ENCODE peak calls at places on chromosomes 1 and 21, in four cellular contexts. M is K562, C is IMR-90, A is HepG2. T is an unnamed sample.

GRCh38 chr1:29136463-29136915 is 12.8 kb upstream of the TMEM200B start:
- DNase-seq in M (peak), C (peak), A (no peak), T (no peak)

GRCh38 chr1:6873298-6874015 is 88.2 kb downstream of the CAMTA1 start:
- DNase-seq in M (no peak), C (peak), A (no peak), T (no peak)

GRCh38 chr1:1132928-1133750 is 17.2 kb upstream of the C1orf159 start:
- DNase-seq in M (no peak), C (peak), A (no peak), T (no peak)

GRCh38 chr1:97066860-97067259 is 345.3 kb downstream of the PTBP2 start:
- DNase-seq in M (no peak), C (no peak), A (no peak), T (no peak)

GRCh38 chr1:234246638-234247116 is 126.6 kb upstream of the COA6 start:
- DNase-seq in M (no peak), C (no peak), A (no peak), T (no peak)

GRCh38 chr1:90720137-90720636 is 3.1 kb upstream of the BARHL2 start:
- DNase-seq in M (no peak), C (no peak), A (no peak), T (no peak)

GRCh38 chr1:38179423-38179822 is 132.8 kb upstream of the POU3F1 start:
- DNase-seq in M (no peak), C (no peak), A (no peak), T (no peak)

GRCh38 chr21:34795152-34796141 is 126.7 kb downstream of the CLIC6 start:
- DNase-seq in M (no peak), C (peak), A (peak), T (peak)

GRCh38 chr1:32758795-32759430 is 56.3 kb upstream of the SYNC start:
- DNase-seq in M (no peak), C (no peak), A (no peak), T (no peak)

GRCh38 chr21:41507521-41508414 is at the start of gene TMPRSS2:
- DNase-seq in M (no peak), C (no peak), A (no peak), T (no peak)

GRCh38 chr1:30668546-30669327 is 54.6 kb downstream of the MATN1 start:
- DNase-seq in M (no peak), C (peak), A (no peak), T (no peak)

GRCh38 chr1:41102208-41102607 is 80.7 kb upstream of the SLFNL1 start:
- DNase-seq in M (no peak), C (peak), A (no peak), T (peak)

GRCh38 chr1:223531742-223532341 is 133.7 kb downstream of the CAPN8 start:
- DNase-seq in M (peak), C (peak), A (peak), T (peak)

GRCh38 chr1:152884966-152885624 is 7.0 kb downstream of the SMCP start:
- DNase-seq in M (no peak), C (no peak), A (no peak), T (no peak)

GRCh38 chr21:23401278-23401677 is 2206.0 kb downstream of the MRPL39 start:
- DNase-seq in M (no peak), C (no peak), A (no peak), T (peak)

GRCh38 chr1:3650248-3651010 is 526 bp upstream of the WRAP73 start:
- DNase-seq in M (no peak), C (no peak), A (no peak), T (no peak)

GRCh38 chr1:25148673-25149300 is 83.5 kb downstream of the SYF2 start:
- DNase-seq in M (no peak), C (no peak), A (peak), T (peak)

GRCh38 chr1:179059185-179059483 is 22.7 kb upstream of the TOR3A start:
- DNase-seq in M (no peak), C (no peak), A (no peak), T (no peak)

GRCh38 chr1:204558467-204558866 is 42.3 kb downstream of the MDM4 start:
- DNase-seq in M (no peak), C (no peak), A (no peak), T (no peak)

GRCh38 chr1:177913762-177914540 is 55.9 kb downstream of the SEC16B start:
- DNase-seq in M (no peak), C (peak), A (peak), T (peak)

GRCh38 chr1:178038372-178038771 is 55.5 kb upstream of the RASAL2 start:
- DNase-seq in M (no peak), C (no peak), A (no peak), T (no peak)

GRCh38 chr1:84298688-84299535 is 2.6 kb upstream of the SAMD13 start:
- DNase-seq in M (peak), C (no peak), A (no peak), T (peak)

GRCh38 chr1:198969981-198970380 is 331.1 kb downstream of the PTPRC start:
- DNase-seq in M (no peak), C (no peak), A (no peak), T (no peak)

GRCh38 chr21:41398251-41398650 is 27.8 kb upstream of the MX1 start:
- DNase-seq in M (no peak), C (no peak), A (no peak), T (no peak)

GRCh38 chr1:214615871-214616270 is 12.9 kb downstream of the CENPF start:
- DNase-seq in M (no peak), C (peak), A (no peak), T (no peak)

GRCh38 chr21:25561668-25562641 is 45.3 kb downstream of the MRPL39 start:
- DNase-seq in M (no peak), C (peak), A (no peak), T (peak)

GRCh38 chr1:11944358-11944981 is 10.0 kb downstream of the PLOD1 start:
- DNase-seq in M (no peak), C (no peak), A (no peak), T (no peak)

GRCh38 chr21:14523234-14523633 is 22.9 kb downstream of the SAMSN1 start:
- DNase-seq in M (no peak), C (no peak), A (no peak), T (no peak)

GRCh38 chr1:109655624-109656519 is at the start of gene GSTM4:
- DNase-seq in M (peak), C (peak), A (peak), T (peak)

GRCh38 chr1:4380564-4381168 is 273.7 kb upstream of the AJAP1 start:
- DNase-seq in M (no peak), C (no peak), A (peak), T (peak)

GRCh38 chr1:6998267-6998666 is 213.0 kb downstream of the CAMTA1 start:
- DNase-seq in M (no peak), C (no peak), A (peak), T (peak)

DNA sequence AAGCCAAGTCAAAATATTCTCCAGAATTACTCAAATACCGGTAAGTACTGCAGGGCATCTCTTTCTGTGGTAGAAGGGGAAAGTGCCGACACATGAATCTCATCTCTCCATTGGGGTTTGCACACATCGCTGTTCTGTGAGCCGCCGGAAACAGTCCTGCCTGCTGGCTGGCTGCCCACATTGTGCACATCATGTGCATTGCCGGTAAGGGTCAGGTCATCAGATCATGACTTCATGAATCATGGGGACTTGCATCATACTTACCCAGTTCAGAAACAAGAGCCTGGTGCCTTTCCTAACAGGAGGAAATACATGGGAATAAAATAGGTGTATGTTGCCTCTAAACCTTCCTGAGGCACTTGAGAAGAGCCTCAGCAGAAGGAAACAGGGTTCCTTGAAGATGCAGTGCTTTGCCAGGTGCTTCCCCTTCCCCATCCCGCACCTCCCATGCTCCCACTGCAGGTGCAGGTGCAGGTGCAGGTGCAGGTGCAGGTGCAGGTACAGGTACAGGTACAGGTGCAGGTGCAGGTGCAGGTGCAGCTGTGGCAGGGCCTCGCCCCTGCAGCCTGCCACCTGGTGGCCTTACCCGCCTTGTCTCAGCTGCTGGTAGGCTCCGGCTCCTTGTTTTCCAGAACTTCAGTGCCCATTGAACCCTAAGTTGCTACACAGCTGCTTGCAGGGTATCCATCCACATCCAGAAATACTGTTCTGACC is 26.5 kb downstream of the GPR137B start:
- DNase-seq in M (no peak), C (peak), A (peak), T (peak)
- TF ChIP-seq MAZ in M (no peak), C (no peak), A (no peak), T (no peak)

GRCh38 chr1:81588149-81588548 is 212.6 kb upstream of the ADGRL2 start:
- DNase-seq in M (no peak), C (no peak), A (no peak), T (no peak)

GRCh38 chr1:81582467-81582986 is 218.2 kb upstream of the ADGRL2 start:
- DNase-seq in M (no peak), C (peak), A (no peak), T (no peak)

GRCh38 chr1:81585371-81585770 is 215.4 kb upstream of the ADGRL2 start:
- DNase-seq in M (no peak), C (no peak), A (no peak), T (no peak)

GRCh38 chr1:81583878-81584277 is 216.9 kb upstream of the ADGRL2 start:
- DNase-seq in M (no peak), C (no peak), A (no peak), T (no peak)

GRCh38 chr1:81584398-81584797 is 216.3 kb upstream of the ADGRL2 start:
- DNase-seq in M (no peak), C (peak), A (no peak), T (no peak)
- TF ChIP-seq MAZ in M (no peak), C (no peak), A (no peak), T (no peak)

GRCh38 chr1:50066806-50067205 is 41.9 kb upstream of the ELAVL4 start:
- DNase-seq in M (no peak), C (no peak), A (no peak), T (no peak)
- TF ChIP-seq MAZ in M (no peak), C (no peak), A (no peak), T (no peak)

DNA sequence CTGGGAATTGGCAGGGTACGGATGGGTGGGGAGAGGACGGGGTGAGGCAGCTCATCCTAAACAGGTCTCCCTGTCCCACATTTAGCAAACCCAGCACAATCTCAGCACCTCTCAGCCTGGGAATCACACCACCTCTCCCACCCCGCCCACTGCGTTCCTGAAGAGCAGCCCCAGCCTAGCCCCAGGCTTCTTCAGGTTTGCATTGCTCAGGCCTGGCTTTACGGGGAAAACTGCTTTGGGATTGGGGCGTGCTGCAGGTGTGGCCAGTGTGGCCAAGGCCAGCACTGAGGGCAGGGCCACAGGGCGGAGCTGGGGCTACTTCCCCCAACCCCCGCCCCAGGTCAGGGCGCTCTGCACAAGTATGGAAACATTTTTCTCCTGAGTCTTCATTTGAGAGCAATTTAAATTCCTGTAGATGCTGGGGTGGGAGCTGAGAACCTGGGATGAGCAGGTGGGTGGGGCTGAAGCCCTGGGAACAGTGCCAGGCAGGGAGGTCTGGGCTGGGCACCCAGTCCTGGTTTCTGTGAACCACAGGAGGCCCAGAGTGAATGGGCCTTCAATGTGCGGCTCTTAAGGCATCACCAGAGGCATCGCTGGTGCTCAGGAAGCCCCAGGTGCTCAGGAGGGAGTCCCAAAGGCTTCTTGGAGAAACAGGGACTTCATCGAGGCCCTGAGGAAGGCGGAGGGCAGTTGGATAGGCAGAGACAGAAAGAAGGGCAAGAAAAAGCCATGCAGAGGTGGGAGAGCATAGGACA is 24.1 kb downstream of the TNNT2 start:
- DNase-seq in M (no peak), C (no peak), A (no peak), T (no peak)
- TF ChIP-seq MAZ in M (no peak), C (no peak), A (no peak), T (no peak)

DNA sequence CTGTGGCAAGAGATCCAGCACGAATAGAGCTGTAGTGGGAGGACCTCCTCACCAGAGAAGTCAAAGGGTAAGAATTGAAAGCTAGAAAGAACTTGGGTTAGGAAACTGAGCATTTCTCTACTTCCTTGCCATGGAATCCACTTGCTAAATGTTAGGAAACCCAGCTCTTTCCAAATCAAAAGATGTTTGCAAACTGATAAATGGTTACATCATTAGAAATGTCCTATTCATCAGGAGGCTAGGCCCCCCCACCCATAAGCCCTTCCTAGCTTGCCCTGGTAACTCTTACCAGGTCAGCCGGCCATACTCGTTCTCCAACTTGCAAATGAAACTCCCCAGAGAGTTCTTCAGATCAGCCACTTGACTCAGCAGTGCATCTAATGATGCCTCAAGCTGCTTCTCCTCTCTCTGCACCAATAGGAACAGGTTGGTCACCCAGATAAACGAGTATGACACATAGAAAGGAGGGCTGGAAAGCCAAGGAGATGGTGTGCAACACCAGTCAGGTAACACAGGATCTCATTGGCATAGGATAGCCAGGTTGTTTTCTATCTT is 1.5 kb downstream of the MED8 start:
- DNase-seq in M (no peak), C (peak), A (no peak), T (no peak)
- TF ChIP-seq MAZ in M (no peak), C (no peak), A (no peak), T (no peak)

DNA sequence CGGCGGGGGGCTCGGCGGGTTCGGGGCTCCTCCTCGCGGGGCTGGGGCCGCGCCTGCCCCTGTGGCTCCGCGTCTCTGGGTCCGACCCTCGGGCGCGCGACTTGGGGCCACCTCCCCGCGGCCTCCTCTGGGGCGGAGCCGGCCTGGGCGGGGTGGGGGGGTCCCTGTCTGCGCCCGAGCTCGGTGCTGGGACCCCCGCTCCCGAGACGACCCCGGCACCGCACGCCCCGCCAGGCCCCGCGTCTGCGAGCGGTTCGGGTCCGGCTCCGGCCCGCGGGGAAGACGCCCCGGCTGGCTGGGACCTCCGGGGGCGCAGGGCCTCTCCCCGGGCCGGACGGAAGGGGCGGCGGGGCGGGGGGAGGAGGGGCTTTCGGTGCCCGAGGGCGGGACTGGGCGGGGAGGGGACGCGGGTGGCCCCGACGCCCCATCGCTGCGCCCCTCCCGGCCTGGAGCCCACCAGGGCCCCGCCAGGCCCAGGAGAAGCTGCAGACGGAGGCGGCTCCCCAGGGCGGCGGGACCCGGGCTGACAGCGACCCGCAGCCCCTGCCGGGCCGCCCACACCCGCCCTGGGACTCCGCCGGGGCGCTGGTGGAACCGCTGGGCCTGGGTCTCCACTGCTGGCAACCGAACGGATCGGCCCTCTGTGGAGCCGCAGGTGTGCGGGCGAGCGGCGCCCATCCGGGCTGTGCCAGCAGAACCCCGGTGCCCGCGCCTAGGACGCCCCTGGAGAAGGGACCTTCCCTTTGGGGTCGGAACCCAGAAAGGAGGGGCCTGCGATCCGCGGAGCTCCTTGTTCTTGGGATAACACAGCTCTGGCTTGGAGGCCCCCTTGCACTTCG is 610 bp downstream of the COL6A2 start:
- DNase-seq in M (no peak), C (no peak), A (no peak), T (no peak)
- TF ChIP-seq MAZ in M (no peak), C (no peak), A (no peak), T (no peak)

GRCh38 chr1:111695801-111696200 is 43.4 kb downstream of the INKA2 start:
- DNase-seq in M (no peak), C (no peak), A (no peak), T (no peak)

DNA sequence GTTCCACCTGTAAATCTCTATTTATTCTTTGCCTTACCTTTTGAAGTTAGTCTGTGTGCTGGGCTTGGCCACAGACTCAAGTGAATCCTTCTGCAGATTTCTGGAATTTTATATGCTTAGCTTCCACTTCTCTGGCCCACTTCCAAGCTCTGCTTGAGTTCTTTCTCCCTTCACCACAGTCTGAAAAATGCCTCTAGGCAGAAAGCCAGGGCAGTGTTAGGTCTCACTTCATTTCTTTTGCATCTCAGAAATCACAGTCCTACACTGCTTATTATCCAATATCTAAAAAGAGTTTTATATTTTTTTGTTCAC is 48.9 kb downstream of the INKA2 start:
- DNase-seq in M (no peak), C (peak), A (no peak), T (no peak)
- TF ChIP-seq MAZ in M (no peak), C (no peak), A (no peak), T (no peak)

T was measured in A549.